ENCODE peak calls at places on chromosome 3, in seven cellular contexts. S, E, C, U, X, P and L are unnamed samples.

GRCh38 chr3:71463622-71464021 is 119.9 kb downstream of the FOXP1 start:
- DNase-seq in S (no peak), E (no peak), C (no peak), U (no peak), X (no peak), P (no peak), L (no peak)

GRCh38 chr3:193938613-193939012 is 197.3 kb upstream of the HES1 start:
- DNase-seq in S (no peak), E (no peak), C (no peak), U (no peak), X (no peak), P (no peak), L (no peak)

GRCh38 chr3:170463011-170463410 is 44.3 kb downstream of the CLDN11 start:
- DNase-seq in S (no peak), E (no peak), C (no peak), U (no peak), X (no peak), P (no peak), L (no peak)

GRCh38 chr3:159458010-159458409 is 530.6 kb upstream of the IL12A start:
- DNase-seq in S (no peak), E (no peak), C (no peak), U (no peak), X (no peak), P (peak; percentile 100), L (no peak)

GRCh38 chr3:56123487-56123886 is 344.8 kb downstream of the ERC2 start:
- DNase-seq in S (no peak), E (no peak), C (no peak), U (no peak), X (no peak), P (no peak), L (no peak)

GRCh38 chr3:136194409-136195257 is 1.5 kb downstream of the MSL2 start:
- DNase-seq in S (peak; percentile 75), E (peak; percentile 14), C (peak; percentile 29), U (peak; percentile 88), X (peak; percentile 68), P (peak; percentile 32), L (peak; percentile 91)

GRCh38 chr3:172208586-172209332 is 169.4 kb downstream of the FNDC3B start:
- DNase-seq in S (no peak), E (peak; percentile 13), C (peak; percentile 35), U (no peak), X (no peak), P (no peak), L (no peak)

GRCh38 chr3:53842436-53843194 is 3.6 kb downstream of the CHDH start:
- DNase-seq in S (no peak), E (peak; percentile 94), C (no peak), U (no peak), X (no peak), P (no peak), L (no peak)

GRCh38 chr3:149706905-149707304 is 45.4 kb downstream of the COMMD2 start:
- DNase-seq in S (no peak), E (no peak), C (no peak), U (no peak), X (no peak), P (no peak), L (no peak)

GRCh38 chr3:13869944-13870343 is 9.9 kb downstream of the WNT7A start:
- DNase-seq in S (no peak), E (no peak), C (no peak), U (no peak), X (no peak), P (no peak), L (no peak)